ENCODE peak calls at places on chromosomes 16 and 17, in seven cellular contexts. One of them, this sample, is unnamed.
A peak's percentile ranks its signal among the peaks of the same experiment; 100 is the strongest.

GRCh38 chr17:4587803-4588202 is 3.5 kb downstream of the SMTNL2 start:
- DNase-seq in H9: no peak
- DNase-seq in IMR-90: no peak
- DNase-seq in mesendoderm: peak; percentile 54
- DNase-seq in neuronal stem cell: no peak
- DNase-seq in H1: no peak
- DNase-seq in trophoblast cell: no peak
- DNase-seq in this sample: peak; percentile 24

GRCh38 chr17:32746698-32747097 is 130.2 kb downstream of the MYO1D start:
- DNase-seq in H9: no peak
- DNase-seq in IMR-90: peak; percentile 45
- DNase-seq in mesendoderm: no peak
- DNase-seq in neuronal stem cell: no peak
- DNase-seq in H1: no peak
- DNase-seq in trophoblast cell: peak; percentile 93
- DNase-seq in this sample: peak; percentile 72

GRCh38 chr17:4945176-4945943 is 3.0 kb downstream of the PFN1 start:
- DNase-seq in H9: peak; percentile 80
- DNase-seq in IMR-90: peak; percentile 93
- DNase-seq in mesendoderm: peak; percentile 86
- DNase-seq in neuronal stem cell: no peak
- DNase-seq in H1: no peak
- DNase-seq in trophoblast cell: peak; percentile 92
- DNase-seq in this sample: peak; percentile 93

GRCh38 chr17:68204736-68205135 is 43.1 kb upstream of the AMZ2 start:
- DNase-seq in H9: no peak
- DNase-seq in IMR-90: no peak
- DNase-seq in mesendoderm: no peak
- DNase-seq in neuronal stem cell: no peak
- DNase-seq in H1: no peak
- DNase-seq in trophoblast cell: peak; percentile 34
- DNase-seq in this sample: no peak

GRCh38 chr17:44915321-44915726 is at the start of gene GFAP:
- DNase-seq in H9: no peak
- DNase-seq in IMR-90: no peak
- DNase-seq in mesendoderm: no peak
- DNase-seq in neuronal stem cell: no peak
- DNase-seq in H1: no peak
- DNase-seq in trophoblast cell: no peak
- DNase-seq in this sample: no peak

GRCh38 chr17:59381716-59382570 is 50.5 kb downstream of the YPEL2 start:
- DNase-seq in H9: no peak
- DNase-seq in IMR-90: no peak
- DNase-seq in mesendoderm: no peak
- DNase-seq in neuronal stem cell: no peak
- DNase-seq in H1: no peak
- DNase-seq in trophoblast cell: no peak
- DNase-seq in this sample: no peak

GRCh38 chr17:28402224-28402630 is 3.8 kb downstream of the SLC46A1 start:
- DNase-seq in H9: peak; percentile 84
- DNase-seq in IMR-90: no peak
- DNase-seq in mesendoderm: peak; percentile 73
- DNase-seq in neuronal stem cell: no peak
- DNase-seq in H1: no peak
- DNase-seq in trophoblast cell: no peak
- DNase-seq in this sample: no peak

GRCh38 chr16:55421225-55421624 is 57.8 kb upstream of the MMP2 start:
- DNase-seq in H9: no peak
- DNase-seq in IMR-90: no peak
- DNase-seq in mesendoderm: no peak
- DNase-seq in neuronal stem cell: no peak
- DNase-seq in H1: no peak
- DNase-seq in trophoblast cell: no peak
- DNase-seq in this sample: no peak

GRCh38 chr17:19647697-19648474 is 665 bp upstream of the ALDH3A2 start:
- DNase-seq in H9: peak; percentile 80
- DNase-seq in IMR-90: peak; percentile 54
- DNase-seq in mesendoderm: peak; percentile 92
- DNase-seq in neuronal stem cell: peak; percentile 30
- DNase-seq in H1: no peak
- DNase-seq in trophoblast cell: peak; percentile 55
- DNase-seq in this sample: peak; percentile 79

GRCh38 chr17:5821813-5822212 is 237.5 kb upstream of the NLRP1 start:
- DNase-seq in H9: peak; percentile 11
- DNase-seq in IMR-90: no peak
- DNase-seq in mesendoderm: no peak
- DNase-seq in neuronal stem cell: no peak
- DNase-seq in H1: no peak
- DNase-seq in trophoblast cell: no peak
- DNase-seq in this sample: peak; percentile 9

GRCh38 chr17:78411241-78411855 is 32.9 kb downstream of the PGS1 start:
- DNase-seq in H9: no peak
- DNase-seq in IMR-90: no peak
- DNase-seq in mesendoderm: no peak
- DNase-seq in neuronal stem cell: no peak
- DNase-seq in H1: no peak
- DNase-seq in trophoblast cell: no peak
- DNase-seq in this sample: peak; percentile 74

GRCh38 chr16:85205747-85206471 is 93.6 kb upstream of the CIBAR2 start:
- DNase-seq in H9: no peak
- DNase-seq in IMR-90: peak; percentile 78
- DNase-seq in mesendoderm: peak; percentile 61
- DNase-seq in neuronal stem cell: no peak
- DNase-seq in H1: no peak
- DNase-seq in trophoblast cell: peak; percentile 56
- DNase-seq in this sample: peak; percentile 91

GRCh38 chr16:85479972-85480726 is 133.0 kb upstream of the GSE1 start:
- DNase-seq in H9: peak; percentile 67
- DNase-seq in IMR-90: no peak
- DNase-seq in mesendoderm: peak; percentile 36
- DNase-seq in neuronal stem cell: no peak
- DNase-seq in H1: no peak
- DNase-seq in trophoblast cell: peak; percentile 64
- DNase-seq in this sample: no peak

GRCh38 chr17:40121191-40121885 is 433 bp upstream of the MSL1 start:
- DNase-seq in H9: peak; percentile 46
- DNase-seq in IMR-90: peak; percentile 49
- DNase-seq in mesendoderm: no peak
- DNase-seq in neuronal stem cell: no peak
- DNase-seq in H1: no peak
- DNase-seq in trophoblast cell: peak; percentile 47
- DNase-seq in this sample: peak; percentile 66

GRCh38 chr17:33038740-33039139 is 47.1 kb downstream of the SPACA3 start:
- DNase-seq in H9: peak; percentile 90
- DNase-seq in IMR-90: peak; percentile 15
- DNase-seq in mesendoderm: peak; percentile 70
- DNase-seq in neuronal stem cell: peak; percentile 64
- DNase-seq in H1: peak; percentile 31
- DNase-seq in trophoblast cell: peak; percentile 56
- DNase-seq in this sample: peak; percentile 56

GRCh38 chr16:16073884-16074781 is 124.7 kb downstream of the ABCC1 start:
- DNase-seq in H9: peak; percentile 61
- DNase-seq in IMR-90: peak; percentile 90
- DNase-seq in mesendoderm: peak; percentile 92
- DNase-seq in neuronal stem cell: peak; percentile 18
- DNase-seq in H1: peak; percentile 13
- DNase-seq in trophoblast cell: peak; percentile 78
- DNase-seq in this sample: peak; percentile 83

GRCh38 chr16:87628940-87629339 is 26.6 kb downstream of the JPH3 start:
- DNase-seq in H9: no peak
- DNase-seq in IMR-90: peak; percentile 28
- DNase-seq in mesendoderm: peak; percentile 67
- DNase-seq in neuronal stem cell: no peak
- DNase-seq in H1: no peak
- DNase-seq in trophoblast cell: peak; percentile 87
- DNase-seq in this sample: peak; percentile 50

GRCh38 chr16:87435399-87436224 is 43.5 kb downstream of the MAP1LC3B start:
- DNase-seq in H9: no peak
- DNase-seq in IMR-90: peak; percentile 97
- DNase-seq in mesendoderm: no peak
- DNase-seq in neuronal stem cell: no peak
- DNase-seq in H1: no peak
- DNase-seq in trophoblast cell: no peak
- DNase-seq in this sample: peak; percentile 84

GRCh38 chr16:82603784-82604411 is 22.9 kb upstream of the CDH13 start:
- DNase-seq in H9: peak; percentile 78
- DNase-seq in IMR-90: peak; percentile 73
- DNase-seq in mesendoderm: peak; percentile 73
- DNase-seq in neuronal stem cell: peak; percentile 29
- DNase-seq in H1: no peak
- DNase-seq in trophoblast cell: peak; percentile 15
- DNase-seq in this sample: peak; percentile 72

GRCh38 chr17:63601439-63602371 is 1.0 kb downstream of the TACO1 start:
- DNase-seq in H9: no peak
- DNase-seq in IMR-90: peak; percentile 32
- DNase-seq in mesendoderm: peak; percentile 40
- DNase-seq in neuronal stem cell: no peak
- DNase-seq in H1: no peak
- DNase-seq in trophoblast cell: peak; percentile 6
- DNase-seq in this sample: peak; percentile 34
- H3K4ac ChIP-seq in H9: no peak overlapping the region
- H3K4ac ChIP-seq in IMR-90: peak overlapping the region; percentile 87
- H3K4ac ChIP-seq in mesendoderm: peak overlapping the region; percentile 77
- H3K4ac ChIP-seq in neuronal stem cell: no peak overlapping the region
- H3K4ac ChIP-seq in H1: no peak overlapping the region
- H3K4ac ChIP-seq in trophoblast cell: peak overlapping the region; percentile 57
- H3K4ac ChIP-seq in this sample: no peak overlapping the region

GRCh38 chr16:29898786-29899515 is 399 bp downstream of the SEZ6L2 start:
- DNase-seq in H9: peak; percentile 87
- DNase-seq in IMR-90: no peak
- DNase-seq in mesendoderm: no peak
- DNase-seq in neuronal stem cell: peak; percentile 33
- DNase-seq in H1: no peak
- DNase-seq in trophoblast cell: no peak
- DNase-seq in this sample: peak; percentile 24

GRCh38 chr16:29894352-29894751 is 5.0 kb downstream of the SEZ6L2 start:
- DNase-seq in H9: no peak
- DNase-seq in IMR-90: no peak
- DNase-seq in mesendoderm: no peak
- DNase-seq in neuronal stem cell: no peak
- DNase-seq in H1: no peak
- DNase-seq in trophoblast cell: peak; percentile 12
- DNase-seq in this sample: no peak

GRCh38 chr16:29897333-29897732 is 2.0 kb downstream of the SEZ6L2 start:
- DNase-seq in H9: no peak
- DNase-seq in IMR-90: no peak
- DNase-seq in mesendoderm: no peak
- DNase-seq in neuronal stem cell: no peak
- DNase-seq in H1: no peak
- DNase-seq in trophoblast cell: no peak
- DNase-seq in this sample: no peak

GRCh38 chr16:29898135-29898534 is 1.2 kb downstream of the SEZ6L2 start:
- DNase-seq in H9: peak; percentile 44
- DNase-seq in IMR-90: no peak
- DNase-seq in mesendoderm: peak; percentile 49
- DNase-seq in neuronal stem cell: no peak
- DNase-seq in H1: no peak
- DNase-seq in trophoblast cell: no peak
- DNase-seq in this sample: no peak

GRCh38 chr16:29896841-29897240 is 2.5 kb downstream of the SEZ6L2 start:
- DNase-seq in H9: no peak
- DNase-seq in IMR-90: no peak
- DNase-seq in mesendoderm: no peak
- DNase-seq in neuronal stem cell: no peak
- DNase-seq in H1: no peak
- DNase-seq in trophoblast cell: no peak
- DNase-seq in this sample: no peak
- H2AK5ac ChIP-seq in H9: no peak overlapping the region
- H2AK5ac ChIP-seq in IMR-90: no peak overlapping the region
- H2AK5ac ChIP-seq in mesendoderm: no peak overlapping the region
- H2AK5ac ChIP-seq in neuronal stem cell: no peak overlapping the region
- H2AK5ac ChIP-seq in H1: no peak overlapping the region
- H2AK5ac ChIP-seq in trophoblast cell: no peak overlapping the region
- H2AK5ac ChIP-seq in this sample: no peak overlapping the region

DNA sequence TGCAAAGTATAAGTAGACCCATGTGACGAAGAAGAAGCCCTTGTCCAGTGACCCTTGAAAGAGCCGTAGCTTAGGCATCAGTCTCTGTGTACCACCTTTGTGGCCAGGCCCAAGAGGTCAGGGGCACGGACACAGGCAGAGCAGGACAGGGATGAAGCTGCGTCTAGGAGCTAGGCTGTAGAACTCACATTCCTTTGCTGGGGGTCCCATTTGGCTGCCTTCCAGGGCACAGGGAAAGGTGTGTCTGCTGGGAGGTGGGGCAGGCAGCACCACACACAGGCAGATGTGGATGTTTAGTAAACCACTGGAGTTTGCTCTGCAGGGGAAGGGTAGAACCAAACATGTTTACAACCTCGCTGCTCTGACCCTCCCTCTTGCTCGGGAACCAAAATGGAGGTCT is 33.7 kb downstream of the HNF1B start:
- DNase-seq in H9: no peak
- DNase-seq in IMR-90: no peak
- DNase-seq in mesendoderm: no peak
- DNase-seq in neuronal stem cell: no peak
- DNase-seq in H1: no peak
- DNase-seq in trophoblast cell: no peak
- DNase-seq in this sample: no peak
- H3K23ac ChIP-seq in H9: no peak overlapping the region
- H3K23ac ChIP-seq in IMR-90: no peak overlapping the region
- H3K23ac ChIP-seq in mesendoderm: no peak overlapping the region
- H3K23ac ChIP-seq in neuronal stem cell: no peak overlapping the region
- H3K23ac ChIP-seq in H1: no peak overlapping the region
- H3K23ac ChIP-seq in trophoblast cell: no peak overlapping the region
- H3K23ac ChIP-seq in this sample: no peak overlapping the region

GRCh38 chr16:8812162-8812843 is 14.7 kb downstream of the PMM2 start:
- DNase-seq in H9: no peak
- DNase-seq in IMR-90: no peak
- DNase-seq in mesendoderm: no peak
- DNase-seq in neuronal stem cell: no peak
- DNase-seq in H1: no peak
- DNase-seq in trophoblast cell: peak; percentile 30
- DNase-seq in this sample: no peak
- H3K4ac ChIP-seq in H9: no peak overlapping the region
- H3K4ac ChIP-seq in IMR-90: no peak overlapping the region
- H3K4ac ChIP-seq in mesendoderm: no peak overlapping the region
- H3K4ac ChIP-seq in neuronal stem cell: no peak overlapping the region
- H3K4ac ChIP-seq in H1: no peak overlapping the region
- H3K4ac ChIP-seq in trophoblast cell: no peak overlapping the region
- H3K4ac ChIP-seq in this sample: no peak overlapping the region